ENCODE peak calls at places on chromosomes 16 and 17, in ten cellular contexts. J is T-cell; T is lung microvascular endothelial cell; O is activated CD4-positive, alpha-beta T cell treated with anti-CD3 and anti-CD28 coated beads for 48 hours; R is pancreas; V is amniotic epithelial cell; A is sigmoid colon; G is cardiac muscle cell; L is NCI-H2081; S is activated T-cell treated with anti-CD3 and anti-CD28 coated beads for 1 hour. U is an unnamed sample.

GRCh38 chr16:60142991-60143705 is 1409.0 kb upstream of the GOT2 start:
- DNase-seq in O (no peak), V (no peak), A (no peak), J (no peak), R (no peak), G (no peak), T (no peak), S (no peak), L (no peak), U (no peak)

GRCh38 chr16:46857261-46857962 is 26.4 kb upstream of the C16orf87 start:
- DNase-seq in L (peak), S (no peak), J (no peak), O (peak), T (peak), R (peak), G (peak), V (peak), A (no peak), U (peak)

GRCh38 chr16:71854369-71854948 is 8.7 kb downstream of the ATXN1L start:
- DNase-seq in G (no peak), A (no peak), T (no peak), O (no peak), V (no peak), J (no peak), R (no peak), L (no peak), S (no peak), U (no peak)

GRCh38 chr16:30053376-30054015 is 12.1 kb upstream of the ALDOA start:
- DNase-seq in A (no peak), T (no peak), J (no peak), G (no peak), V (peak), S (no peak), O (no peak), L (no peak), R (no peak), U (no peak)

GRCh38 chr16:69688589-69688988 is 37.8 kb downstream of the NQO1 start:
- DNase-seq in T (no peak), J (no peak), G (no peak), A (no peak), R (no peak), V (no peak), L (no peak), S (no peak), O (no peak), U (no peak)

GRCh38 chr16:72848759-72849664 is 198.9 kb downstream of the ZFHX3 start:
- DNase-seq in R (peak), L (peak), G (no peak), V (peak), J (no peak), O (no peak), S (no peak), A (peak), T (peak), U (peak)

GRCh38 chr16:4660454-4661007 is 32.8 kb upstream of the NUDT16L1 start:
- DNase-seq in L (peak), A (no peak), G (peak), V (peak), S (peak), O (peak), R (no peak), T (peak), J (peak), U (no peak)

GRCh38 chr16:87192418-87193073 is 124.6 kb downstream of the C16orf95 start:
- DNase-seq in L (no peak), J (no peak), S (no peak), T (no peak), G (no peak), A (no peak), O (no peak), R (no peak), V (no peak), U (no peak)

GRCh38 chr16:69463876-69464275 is 39.5 kb downstream of the CYB5B start:
- DNase-seq in L (no peak), T (no peak), A (no peak), G (no peak), S (no peak), O (no peak), R (no peak), V (no peak), J (no peak), U (no peak)

GRCh38 chr16:2151188-2152091 is 3.0 kb downstream of the RAB26 start:
- DNase-seq in T (no peak), J (no peak), L (no peak), V (no peak), A (no peak), G (no peak), R (peak), S (no peak), O (no peak), U (no peak)

GRCh38 chr17:15364615-15365014 is 23.2 kb upstream of the TEKT3 start:
- DNase-seq in R (no peak), S (no peak), J (no peak), V (peak), T (no peak), A (no peak), O (no peak), G (no peak), L (no peak), U (no peak)

GRCh38 chr16:27449434-27450188 is 47.6 kb downstream of the IL21R start:
- DNase-seq in S (peak), A (no peak), V (no peak), O (peak), R (no peak), J (peak), L (no peak), T (peak), G (no peak), U (no peak)

GRCh38 chr17:7445011-7445927 is at the start of gene CHRNB1:
- DNase-seq in T (peak), O (peak), S (no peak), L (no peak), A (peak), J (peak), R (peak), V (peak), G (peak), U (no peak)

GRCh38 chr17:17755715-17756114 is 74.5 kb downstream of the RAI1 start:
- DNase-seq in T (no peak), O (no peak), L (no peak), S (no peak), G (no peak), A (no peak), J (no peak), R (no peak), V (no peak), U (no peak)

GRCh38 chr17:29958947-29959657 is 17.7 kb downstream of the EFCAB5 start:
- DNase-seq in J (no peak), L (no peak), R (no peak), S (no peak), O (no peak), V (peak), A (no peak), T (no peak), G (no peak), U (no peak)

GRCh38 chr16:89598199-89598598 is 15.2 kb upstream of the DPEP1 start:
- DNase-seq in O (no peak), V (no peak), L (no peak), R (no peak), G (peak), J (no peak), A (no peak), T (no peak), S (no peak), U (no peak)

GRCh38 chr16:22353188-22353919 is 21.1 kb downstream of the CDR2 start:
- DNase-seq in A (no peak), J (no peak), G (no peak), R (no peak), T (peak), L (no peak), V (peak), S (no peak), O (no peak), U (no peak)

GRCh38 chr17:45200701-45201100 is 21.0 kb upstream of the FMNL1 start:
- DNase-seq in O (no peak), T (no peak), R (no peak), J (no peak), L (no peak), G (no peak), V (peak), A (peak), S (no peak), U (no peak)

GRCh38 chr16:89873109-89873821 is at the start of gene TCF25:
- DNase-seq in O (peak), S (peak), L (peak), T (peak), G (peak), R (peak), V (peak), J (peak), A (peak), U (peak)

GRCh38 chr17:41810659-41811548 is 845 bp downstream of the P3H4 start:
- DNase-seq in J (peak), S (no peak), V (no peak), A (peak), G (no peak), R (peak), O (no peak), T (peak), L (no peak), U (peak)

GRCh38 chr16:345686-346231 is 6.8 kb downstream of the AXIN1 start:
- DNase-seq in S (no peak), G (no peak), V (no peak), O (no peak), T (no peak), R (no peak), J (no peak), L (no peak), A (no peak), U (no peak)

GRCh38 chr17:75996665-75997590 is 3.7 kb upstream of the CDK3 start:
- DNase-seq in T (no peak), V (peak), O (peak), S (no peak), G (peak), J (peak), R (no peak), L (no peak), A (peak), U (no peak)

GRCh38 chr17:69480197-69480596 is 65.7 kb downstream of the MAP2K6 start:
- DNase-seq in T (peak), J (no peak), L (no peak), A (no peak), O (no peak), S (no peak), G (no peak), R (no peak), V (no peak), U (peak)

GRCh38 chr16:11698271-11698689 is 30.0 kb downstream of the SNN start:
- DNase-seq in R (no peak), G (no peak), V (peak), S (no peak), J (no peak), A (no peak), T (no peak), O (peak), L (no peak), U (no peak)

GRCh38 chr16:28317040-28317880 is 24.9 kb downstream of the SBK1 start:
- DNase-seq in R (peak), A (no peak), G (peak), T (peak), O (peak), J (peak), S (peak), L (no peak), V (peak), U (peak)

GRCh38 chr17:58156839-58157803 is 8.9 kb downstream of the OR4D1 start:
- DNase-seq in O (peak), J (peak), A (no peak), V (no peak), R (no peak), G (peak), T (no peak), S (peak), L (peak), U (no peak)

GRCh38 chr17:33014751-33015150 is 23.1 kb downstream of the SPACA3 start:
- DNase-seq in R (peak), L (no peak), G (no peak), A (no peak), J (no peak), O (no peak), V (no peak), T (no peak), S (no peak), U (no peak)

GRCh38 chr17:76529224-76529642 is 8.3 kb downstream of the CYGB start:
- DNase-seq in J (no peak), O (no peak), G (no peak), T (no peak), V (peak), S (no peak), R (no peak), L (no peak), A (peak), U (peak)

GRCh38 chr17:180380-181212 is 854 bp downstream of the DOC2B start:
- DNase-seq in L (no peak), R (peak), T (peak), V (no peak), S (no peak), O (no peak), G (peak), A (no peak), J (no peak), U (no peak)

GRCh38 chr16:57480127-57480753 is 6.1 kb downstream of the DOK4 start:
- DNase-seq in V (peak), A (peak), G (peak), S (no peak), O (no peak), T (no peak), L (no peak), R (peak), J (no peak), U (no peak)

GRCh38 chr16:58451945-58452401 is 48.0 kb upstream of the NDRG4 start:
- DNase-seq in V (peak), S (no peak), R (no peak), G (no peak), T (no peak), J (no peak), L (no peak), A (no peak), O (no peak), U (no peak)

GRCh38 chr16:73615256-73615655 is 567.3 kb upstream of the ZFHX3 start:
- DNase-seq in R (no peak), J (no peak), T (no peak), O (no peak), L (no peak), S (no peak), G (no peak), A (no peak), V (no peak), U (no peak)

GRCh38 chr17:75604034-75604695 is 16.6 kb downstream of the MYO15B start:
- DNase-seq in T (no peak), L (no peak), O (no peak), J (no peak), A (peak), S (no peak), G (no peak), R (no peak), V (no peak), U (no peak)

GRCh38 chr17:21061158-21061835 is 18.5 kb upstream of the USP22 start:
- DNase-seq in S (no peak), G (no peak), R (no peak), A (no peak), V (no peak), O (no peak), J (no peak), L (no peak), T (no peak), U (no peak)

GRCh38 chr16:35176449-35176848 is 1717.0 kb downstream of the TP53TG3F start:
- DNase-seq in R (no peak), S (no peak), L (no peak), G (no peak), O (no peak), J (no peak), V (no peak), T (no peak), A (no peak), U (no peak)

GRCh38 chr16:17204248-17205043 is 266.3 kb downstream of the XYLT1 start:
- DNase-seq in J (no peak), S (no peak), A (no peak), L (no peak), V (no peak), G (no peak), R (no peak), T (no peak), O (no peak), U (no peak)

GRCh38 chr17:81840826-81841778 is 6.3 kb upstream of the PPP1R27 start:
- DNase-seq in A (no peak), L (no peak), J (no peak), T (no peak), S (no peak), G (no peak), R (peak), O (no peak), V (no peak), U (peak)

GRCh38 chr16:85918436-85918835 is 19.5 kb downstream of the IRF8 start:
- DNase-seq in G (no peak), J (no peak), V (no peak), R (no peak), T (no peak), A (no peak), S (no peak), L (no peak), O (no peak), U (no peak)

GRCh38 chr17:42018339-42018738 is 1.1 kb upstream of the DNAJC7 start:
- DNase-seq in S (no peak), R (no peak), V (no peak), T (no peak), O (no peak), G (no peak), L (no peak), J (no peak), A (no peak), U (no peak)

GRCh38 chr17:6161456-6161855 is 91.3 kb downstream of the WSCD1 start:
- DNase-seq in L (no peak), A (no peak), G (no peak), S (no peak), V (no peak), O (no peak), T (no peak), R (no peak), J (no peak), U (no peak)